ENCODE peak calls at places on chromosomes 6 and 20, in seven cellular contexts. One of them, this sample, is unnamed.

GRCh38 chr6:146183831-146184230 is 155.0 kb downstream of the GRM1 start:
- DNase-seq in omental fat pad: no peak
- DNase-seq in HFFc6: no peak
- DNase-seq in RWPE1: no peak
- DNase-seq in cardiac fibroblast: no peak
- DNase-seq in GM12865: no peak
- DNase-seq in fibroblast of mammary gland: no peak
- DNase-seq in this sample: no peak

GRCh38 chr20:32160341-32160740 is 47.2 kb downstream of the PLAGL2 start:
- DNase-seq in omental fat pad: no peak
- DNase-seq in fibroblast of mammary gland: no peak
- DNase-seq in RWPE1: no peak
- DNase-seq in GM12865: no peak
- DNase-seq in cardiac fibroblast: no peak
- DNase-seq in HFFc6: no peak
- DNase-seq in this sample: no peak

GRCh38 chr20:32831982-32832381 is 12.2 kb downstream of the MAPRE1 start:
- DNase-seq in GM12865: no peak
- DNase-seq in omental fat pad: no peak
- DNase-seq in RWPE1: no peak
- DNase-seq in HFFc6: no peak
- DNase-seq in cardiac fibroblast: no peak
- DNase-seq in fibroblast of mammary gland: no peak
- DNase-seq in this sample: no peak

GRCh38 chr20:10558635-10559187 is 115.1 kb downstream of the JAG1 start:
- DNase-seq in fibroblast of mammary gland: peak
- DNase-seq in RWPE1: peak
- DNase-seq in cardiac fibroblast: peak
- DNase-seq in omental fat pad: no peak
- DNase-seq in GM12865: peak
- DNase-seq in HFFc6: peak
- DNase-seq in this sample: no peak

GRCh38 chr6:66993272-66993671 is 1286.2 kb upstream of the EYS start:
- DNase-seq in cardiac fibroblast: peak
- DNase-seq in HFFc6: no peak
- DNase-seq in omental fat pad: no peak
- DNase-seq in GM12865: peak
- DNase-seq in RWPE1: no peak
- DNase-seq in fibroblast of mammary gland: no peak
- DNase-seq in this sample: no peak

GRCh38 chr6:27145731-27146455 is 101.6 kb upstream of the PRSS16 start:
- DNase-seq in omental fat pad: no peak
- DNase-seq in RWPE1: peak
- DNase-seq in fibroblast of mammary gland: peak
- DNase-seq in GM12865: peak
- DNase-seq in cardiac fibroblast: peak
- DNase-seq in HFFc6: peak
- DNase-seq in this sample: no peak

GRCh38 chr20:36307412-36308317 is 1.5 kb downstream of the DLGAP4 start:
- DNase-seq in omental fat pad: no peak
- DNase-seq in cardiac fibroblast: no peak
- DNase-seq in HFFc6: no peak
- DNase-seq in RWPE1: no peak
- DNase-seq in fibroblast of mammary gland: no peak
- DNase-seq in GM12865: no peak
- DNase-seq in this sample: no peak

GRCh38 chr6:69756907-69757306 is 39.9 kb downstream of the LMBRD1 start:
- DNase-seq in RWPE1: no peak
- DNase-seq in HFFc6: no peak
- DNase-seq in GM12865: no peak
- DNase-seq in cardiac fibroblast: no peak
- DNase-seq in fibroblast of mammary gland: no peak
- DNase-seq in omental fat pad: no peak
- DNase-seq in this sample: no peak

GRCh38 chr6:134676307-134677281 is 273.3 kb downstream of the ALDH8A1 start:
- DNase-seq in fibroblast of mammary gland: peak
- DNase-seq in RWPE1: no peak
- DNase-seq in omental fat pad: no peak
- DNase-seq in HFFc6: no peak
- DNase-seq in GM12865: no peak
- DNase-seq in cardiac fibroblast: peak
- DNase-seq in this sample: no peak

GRCh38 chr20:45833030-45833882 is at the start of gene SNX21:
- DNase-seq in RWPE1: peak
- DNase-seq in cardiac fibroblast: peak
- DNase-seq in HFFc6: peak
- DNase-seq in omental fat pad: peak
- DNase-seq in GM12865: peak
- DNase-seq in fibroblast of mammary gland: peak
- DNase-seq in this sample: peak

GRCh38 chr6:163170294-163170883 is 244.1 kb upstream of the QKI start:
- DNase-seq in omental fat pad: no peak
- DNase-seq in fibroblast of mammary gland: no peak
- DNase-seq in HFFc6: no peak
- DNase-seq in GM12865: peak
- DNase-seq in cardiac fibroblast: peak
- DNase-seq in RWPE1: peak
- DNase-seq in this sample: no peak

GRCh38 chr6:53611342-53611741 is 54.2 kb downstream of the KLHL31 start:
- DNase-seq in fibroblast of mammary gland: peak
- DNase-seq in GM12865: no peak
- DNase-seq in RWPE1: no peak
- DNase-seq in omental fat pad: no peak
- DNase-seq in HFFc6: no peak
- DNase-seq in cardiac fibroblast: peak
- DNase-seq in this sample: no peak

GRCh38 chr20:19022118-19022575 is 190.3 kb upstream of the SLC24A3 start:
- DNase-seq in omental fat pad: no peak
- DNase-seq in HFFc6: no peak
- DNase-seq in cardiac fibroblast: no peak
- DNase-seq in RWPE1: no peak
- DNase-seq in GM12865: no peak
- DNase-seq in fibroblast of mammary gland: no peak
- DNase-seq in this sample: no peak

GRCh38 chr6:88494401-88495140 is 328.4 kb upstream of the CNR1 start:
- DNase-seq in HFFc6: no peak
- DNase-seq in fibroblast of mammary gland: no peak
- DNase-seq in omental fat pad: no peak
- DNase-seq in cardiac fibroblast: no peak
- DNase-seq in RWPE1: no peak
- DNase-seq in GM12865: peak
- DNase-seq in this sample: no peak

GRCh38 chr6:155186052-155186658 is 77.7 kb upstream of the CLDN20 start:
- DNase-seq in fibroblast of mammary gland: peak
- DNase-seq in GM12865: peak
- DNase-seq in omental fat pad: no peak
- DNase-seq in HFFc6: peak
- DNase-seq in RWPE1: no peak
- DNase-seq in cardiac fibroblast: peak
- DNase-seq in this sample: no peak

GRCh38 chr6:156984178-156984738 is 207.1 kb downstream of the ARID1B start:
- DNase-seq in omental fat pad: no peak
- DNase-seq in fibroblast of mammary gland: no peak
- DNase-seq in GM12865: peak
- DNase-seq in cardiac fibroblast: no peak
- DNase-seq in HFFc6: no peak
- DNase-seq in RWPE1: peak
- DNase-seq in this sample: no peak

GRCh38 chr6:163137036-163137435 is 277.5 kb upstream of the QKI start:
- DNase-seq in RWPE1: no peak
- DNase-seq in fibroblast of mammary gland: no peak
- DNase-seq in cardiac fibroblast: no peak
- DNase-seq in GM12865: no peak
- DNase-seq in HFFc6: no peak
- DNase-seq in omental fat pad: no peak
- DNase-seq in this sample: no peak

GRCh38 chr20:31485450-31486339 is 10.6 kb downstream of the REM1 start:
- DNase-seq in fibroblast of mammary gland: peak
- DNase-seq in omental fat pad: no peak
- DNase-seq in GM12865: no peak
- DNase-seq in RWPE1: no peak
- DNase-seq in HFFc6: no peak
- DNase-seq in cardiac fibroblast: peak
- DNase-seq in this sample: no peak

GRCh38 chr6:48075181-48075580 is 35.8 kb downstream of the PTCHD4 start:
- DNase-seq in cardiac fibroblast: no peak
- DNase-seq in omental fat pad: no peak
- DNase-seq in fibroblast of mammary gland: no peak
- DNase-seq in RWPE1: no peak
- DNase-seq in HFFc6: no peak
- DNase-seq in GM12865: no peak
- DNase-seq in this sample: no peak

GRCh38 chr6:135233676-135234491 is 52.8 kb downstream of the MYB start:
- DNase-seq in GM12865: peak
- DNase-seq in RWPE1: no peak
- DNase-seq in HFFc6: no peak
- DNase-seq in omental fat pad: no peak
- DNase-seq in fibroblast of mammary gland: no peak
- DNase-seq in cardiac fibroblast: no peak
- DNase-seq in this sample: no peak

DNA sequence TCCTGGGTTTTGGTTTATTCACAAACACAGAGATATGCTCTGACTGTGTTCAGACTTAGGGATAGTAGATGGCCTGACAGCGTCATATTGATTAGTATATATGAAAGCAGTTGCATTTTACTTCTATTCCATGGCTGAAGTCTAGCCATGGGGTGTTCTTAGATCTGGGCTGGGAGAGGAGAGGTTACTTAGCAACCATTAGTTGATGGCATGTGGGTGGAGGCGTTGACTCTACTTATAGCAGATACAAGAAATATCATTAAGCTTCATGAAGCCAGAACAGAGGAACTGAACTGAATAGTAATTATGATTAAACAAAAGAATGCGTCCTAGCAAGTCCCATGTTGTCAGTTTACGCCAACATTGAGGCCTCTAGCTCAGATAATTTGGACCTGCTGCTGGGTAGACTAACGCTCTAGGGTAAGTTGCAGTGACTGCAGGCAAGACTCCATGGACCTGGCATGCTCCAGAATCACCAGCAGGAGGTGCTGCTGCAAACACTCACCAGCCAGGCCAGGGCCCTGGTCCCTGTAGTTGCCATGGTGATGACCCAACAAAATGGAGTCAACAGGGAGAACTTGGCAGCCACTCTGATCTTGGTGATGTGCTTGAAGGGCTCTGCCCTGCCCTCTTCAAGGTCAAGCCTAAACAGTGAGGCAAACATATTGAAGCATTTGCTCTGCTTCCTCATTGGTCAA is 477.4 kb downstream of the PREX1 start:
- DNase-seq in HFFc6: no peak
- DNase-seq in cardiac fibroblast: no peak
- DNase-seq in RWPE1: no peak
- DNase-seq in fibroblast of mammary gland: peak
- DNase-seq in GM12865: peak
- DNase-seq in omental fat pad: no peak
- DNase-seq in this sample: no peak
- TF ChIP-seq CTCF in HFFc6: peak
- TF ChIP-seq CTCF in cardiac fibroblast: no peak
- TF ChIP-seq CTCF in RWPE1: no peak
- TF ChIP-seq CTCF in fibroblast of mammary gland: no peak
- TF ChIP-seq CTCF in GM12865: peak
- TF ChIP-seq CTCF in omental fat pad: no peak
- TF ChIP-seq CTCF in this sample: no peak

DNA sequence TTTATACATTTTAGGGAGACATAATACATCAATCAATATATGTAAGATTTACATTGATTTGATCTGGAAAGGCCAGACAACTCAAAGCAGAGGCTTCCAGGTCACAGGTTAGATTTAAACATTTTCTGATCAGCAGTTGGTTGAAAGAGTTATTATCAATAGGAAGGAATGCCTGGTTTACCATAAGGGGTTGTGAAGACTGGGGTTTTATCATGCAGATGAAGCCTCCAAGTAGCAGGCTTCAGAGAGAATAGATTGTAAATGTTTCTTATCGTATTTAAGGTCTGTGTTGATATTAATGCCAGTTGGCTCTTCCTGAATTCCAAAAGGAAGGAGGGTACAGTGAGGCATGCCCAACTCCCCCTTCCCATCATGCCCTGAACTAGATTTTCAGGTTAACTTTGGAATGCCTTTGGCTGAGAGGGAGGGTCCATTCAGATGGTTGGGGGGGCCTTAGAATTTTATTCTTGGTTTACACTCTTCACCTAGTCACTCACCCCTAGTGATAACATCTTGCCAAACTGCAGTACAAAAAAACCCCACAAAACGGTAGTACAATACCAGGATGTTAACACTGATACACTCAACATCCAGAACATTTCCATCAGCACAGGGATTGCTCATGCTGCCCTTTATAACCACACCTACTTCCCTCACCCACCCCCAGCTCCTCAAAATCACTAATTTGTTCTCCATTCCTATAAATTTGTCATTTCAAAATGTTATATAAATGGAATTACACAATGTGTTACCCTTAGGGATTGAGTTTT is 259.6 kb upstream of the PLN start:
- DNase-seq in RWPE1: no peak
- DNase-seq in GM12865: no peak
- DNase-seq in cardiac fibroblast: peak
- DNase-seq in HFFc6: peak
- DNase-seq in omental fat pad: no peak
- DNase-seq in fibroblast of mammary gland: peak
- DNase-seq in this sample: no peak
- TF ChIP-seq CTCF in RWPE1: no peak
- TF ChIP-seq CTCF in GM12865: peak
- TF ChIP-seq CTCF in cardiac fibroblast: peak
- TF ChIP-seq CTCF in HFFc6: peak
- TF ChIP-seq CTCF in omental fat pad: no peak
- TF ChIP-seq CTCF in fibroblast of mammary gland: peak
- TF ChIP-seq CTCF in this sample: no peak

DNA sequence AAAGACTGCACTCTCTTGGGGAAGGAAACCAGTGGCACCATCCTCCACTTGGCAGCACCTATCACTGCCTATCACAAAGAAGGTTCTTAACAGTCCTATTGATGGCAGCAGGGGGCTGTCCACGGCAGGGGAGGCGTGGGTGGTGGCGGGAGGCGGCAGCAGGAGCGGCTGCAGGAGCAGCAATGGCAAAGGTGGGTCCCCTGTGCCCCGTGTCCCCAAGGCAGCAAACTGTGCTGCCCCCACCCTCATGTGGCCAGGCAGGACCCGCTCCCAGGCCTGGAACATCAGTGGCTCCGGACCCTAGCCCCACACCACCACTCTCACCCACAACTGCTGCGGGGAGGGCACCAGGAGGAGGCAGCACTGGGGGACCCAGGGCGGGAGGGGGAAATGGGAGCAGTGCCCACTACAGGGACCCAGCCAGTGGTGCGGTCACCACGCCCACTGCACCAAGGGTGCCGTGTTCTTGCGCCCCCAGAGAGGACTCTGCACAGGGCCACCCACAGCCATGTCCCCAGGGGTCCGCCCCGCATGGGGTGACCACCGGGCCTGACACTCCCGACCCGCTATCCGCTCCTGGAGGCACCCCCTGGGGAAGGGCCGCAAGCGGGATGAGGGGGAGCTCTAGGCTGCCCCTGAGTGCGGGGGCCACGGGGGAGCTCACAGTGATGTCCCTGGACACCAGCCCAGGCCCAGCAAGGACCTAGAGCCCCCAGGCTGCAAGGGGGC is 54.6 kb downstream of the GMDS start:
- DNase-seq in cardiac fibroblast: no peak
- DNase-seq in GM12865: no peak
- DNase-seq in omental fat pad: no peak
- DNase-seq in RWPE1: no peak
- DNase-seq in HFFc6: no peak
- DNase-seq in fibroblast of mammary gland: no peak
- DNase-seq in this sample: no peak
- TF ChIP-seq CTCF in cardiac fibroblast: no peak
- TF ChIP-seq CTCF in GM12865: no peak
- TF ChIP-seq CTCF in omental fat pad: no peak
- TF ChIP-seq CTCF in RWPE1: no peak
- TF ChIP-seq CTCF in HFFc6: no peak
- TF ChIP-seq CTCF in fibroblast of mammary gland: no peak
- TF ChIP-seq CTCF in this sample: no peak

GRCh38 chr20:38805958-38806854 is 709 bp downstream of the PPP1R16B start:
- DNase-seq in omental fat pad: no peak
- DNase-seq in cardiac fibroblast: no peak
- DNase-seq in HFFc6: no peak
- DNase-seq in fibroblast of mammary gland: no peak
- DNase-seq in GM12865: peak
- DNase-seq in RWPE1: no peak
- DNase-seq in this sample: no peak
- TF ChIP-seq CTCF in omental fat pad: no peak
- TF ChIP-seq CTCF in cardiac fibroblast: no peak
- TF ChIP-seq CTCF in HFFc6: no peak
- TF ChIP-seq CTCF in fibroblast of mammary gland: no peak
- TF ChIP-seq CTCF in GM12865: peak
- TF ChIP-seq CTCF in RWPE1: no peak
- TF ChIP-seq CTCF in this sample: no peak